ENCODE peak calls at places on chromosomes 5 and 9, in four cellular contexts. T, X, N and F are unnamed samples.

GRCh38 chr5:27124590-27124989 is 86.2 kb upstream of the CDH9 start:
- DNase-seq in T (no peak), N (no peak), X (no peak), F (no peak)

GRCh38 chr5:67094476-67095300 is 101.9 kb downstream of the CD180 start:
- DNase-seq in T (no peak), X (peak; percentile 18), N (no peak), F (no peak)

GRCh38 chr5:78512440-78512839 is 136.1 kb downstream of the LHFPL2 start:
- DNase-seq in N (no peak), T (no peak), X (no peak), F (no peak)

GRCh38 chr5:148469446-148470062 is 85.8 kb downstream of the FBXO38 start:
- DNase-seq in N (peak; percentile 16), T (peak; percentile 25), X (no peak), F (peak; percentile 59)

GRCh38 chr9:90343360-90343759 is 299.3 kb downstream of the DIRAS2 start:
- DNase-seq in N (no peak), X (no peak), T (no peak), F (no peak)

GRCh38 chr9:127838375-127839078 is 15.9 kb downstream of the ENG start:
- DNase-seq in X (peak; percentile 73), T (no peak), N (peak; percentile 47), F (no peak)

GRCh38 chr9:79193001-79193400 is 378.8 kb upstream of the TLE4 start:
- DNase-seq in N (no peak), T (no peak), X (no peak), F (no peak)

GRCh38 chr5:114305402-114306207 is 56.3 kb upstream of the KCNN2 start:
- DNase-seq in X (no peak), N (no peak), T (no peak), F (no peak)

GRCh38 chr5:72878854-72879253 is 62.4 kb downstream of the TNPO1 start:
- DNase-seq in X (no peak), N (no peak), T (no peak), F (no peak)

GRCh38 chr5:2756211-2756746 is 4.8 kb upstream of the IRX2 start:
- DNase-seq in N (no peak), X (no peak), T (no peak), F (no peak)

GRCh38 chr5:2757563-2758311 is 6.3 kb upstream of the IRX2 start:
- DNase-seq in T (no peak), X (no peak), N (no peak), F (no peak)

GRCh38 chr5:2755811-2756210 is 4.3 kb upstream of the IRX2 start:
- DNase-seq in X (no peak), N (no peak), T (no peak), F (no peak)

GRCh38 chr5:2755371-2755715 is 3.9 kb upstream of the IRX2 start:
- DNase-seq in N (no peak), T (no peak), X (no peak), F (no peak)

DNA sequence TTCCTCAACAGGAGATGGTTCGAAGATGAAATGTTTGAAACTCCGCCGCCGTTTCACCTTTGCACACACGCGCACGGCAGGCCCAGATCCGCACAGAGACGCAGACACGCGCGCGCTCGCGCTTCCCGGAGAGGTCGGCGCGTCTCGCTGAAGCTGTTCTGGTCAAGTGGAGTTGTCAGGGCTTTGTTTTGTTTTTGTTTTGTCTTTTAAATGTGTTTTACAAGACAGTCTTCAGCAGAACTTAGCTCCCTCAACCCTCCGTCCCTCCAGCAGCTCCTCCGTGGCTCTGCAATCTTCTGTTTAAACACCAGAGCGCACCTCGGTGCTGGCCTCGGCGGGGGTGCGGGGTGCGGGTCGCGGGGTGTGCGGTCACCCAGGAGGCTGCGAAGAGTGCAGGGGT is 5.3 kb upstream of the IRX2 start:
- DNase-seq in N (no peak), T (no peak), X (no peak), F (no peak)
- TF ChIP-seq CTCF in N (no peak), T (no peak), X (no peak), F (no peak)

GRCh38 chr5:172731286-172732073 is 39.5 kb downstream of the DUSP1 start:
- DNase-seq in X (no peak), N (peak; percentile 84), T (peak; percentile 88), F (no peak)

GRCh38 chr5:172732201-172732865 is 38.7 kb downstream of the DUSP1 start:
- DNase-seq in T (no peak), X (no peak), N (no peak), F (no peak)

GRCh38 chr5:172733179-172733973 is 37.6 kb downstream of the DUSP1 start:
- DNase-seq in T (peak; percentile 55), X (peak; percentile 87), N (peak; percentile 67), F (no peak)

GRCh38 chr5:172735141-172735831 is 35.7 kb downstream of the DUSP1 start:
- DNase-seq in N (no peak), X (no peak), T (no peak), F (no peak)

GRCh38 chr5:172733974-172734346 is 37.0 kb downstream of the DUSP1 start:
- DNase-seq in N (no peak), T (no peak), X (no peak), F (no peak)
- H3K27ac ChIP-seq in N (peak overlapping the region; percentile 92), T (peak overlapping the region; percentile 86), X (peak overlapping the region; percentile 96), F (peak overlapping the region; percentile 53)

GRCh38 chr5:177545487-177546261 is 8.7 kb downstream of the FAM193B start:
- DNase-seq in N (peak; percentile 28), X (peak; percentile 79), T (no peak), F (no peak)

GRCh38 chr5:177542816-177543472 is 11.4 kb downstream of the FAM193B start:
- DNase-seq in T (no peak), X (no peak), N (no peak), F (no peak)

GRCh38 chr5:177550120-177550519 is 4.2 kb downstream of the FAM193B start:
- DNase-seq in X (no peak), N (no peak), T (no peak), F (no peak)

GRCh38 chr5:177547736-177548135 is 6.6 kb downstream of the FAM193B start:
- DNase-seq in X (no peak), N (no peak), T (no peak), F (no peak)

DNA sequence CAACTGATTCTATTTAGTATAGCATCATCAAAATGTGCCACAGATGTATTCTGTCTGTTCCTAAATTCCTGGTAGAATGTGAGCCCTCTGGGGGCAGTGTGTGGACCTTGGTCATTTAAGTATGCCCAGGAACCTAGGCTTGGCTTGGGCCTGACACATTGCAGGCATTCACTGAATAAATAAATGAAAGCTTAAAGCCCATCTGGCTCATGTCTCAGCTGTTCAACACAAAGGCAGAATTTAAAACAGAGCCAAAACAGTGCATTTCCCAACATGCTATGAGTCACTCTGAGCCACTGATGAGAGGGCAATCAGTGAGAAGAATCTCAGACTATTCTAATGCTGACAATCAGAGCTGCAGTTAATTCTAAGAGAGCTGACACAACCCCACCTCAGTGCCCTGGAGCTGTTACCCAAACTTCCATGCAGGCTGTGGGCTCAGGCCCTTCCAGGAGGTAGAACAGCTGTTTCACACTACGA is 8.1 kb downstream of the FAM193B start:
- DNase-seq in X (peak; percentile 75), N (no peak), T (peak; percentile 63), F (no peak)
- TF ChIP-seq CTCF in X (no peak), N (no peak), T (no peak), F (no peak)

DNA sequence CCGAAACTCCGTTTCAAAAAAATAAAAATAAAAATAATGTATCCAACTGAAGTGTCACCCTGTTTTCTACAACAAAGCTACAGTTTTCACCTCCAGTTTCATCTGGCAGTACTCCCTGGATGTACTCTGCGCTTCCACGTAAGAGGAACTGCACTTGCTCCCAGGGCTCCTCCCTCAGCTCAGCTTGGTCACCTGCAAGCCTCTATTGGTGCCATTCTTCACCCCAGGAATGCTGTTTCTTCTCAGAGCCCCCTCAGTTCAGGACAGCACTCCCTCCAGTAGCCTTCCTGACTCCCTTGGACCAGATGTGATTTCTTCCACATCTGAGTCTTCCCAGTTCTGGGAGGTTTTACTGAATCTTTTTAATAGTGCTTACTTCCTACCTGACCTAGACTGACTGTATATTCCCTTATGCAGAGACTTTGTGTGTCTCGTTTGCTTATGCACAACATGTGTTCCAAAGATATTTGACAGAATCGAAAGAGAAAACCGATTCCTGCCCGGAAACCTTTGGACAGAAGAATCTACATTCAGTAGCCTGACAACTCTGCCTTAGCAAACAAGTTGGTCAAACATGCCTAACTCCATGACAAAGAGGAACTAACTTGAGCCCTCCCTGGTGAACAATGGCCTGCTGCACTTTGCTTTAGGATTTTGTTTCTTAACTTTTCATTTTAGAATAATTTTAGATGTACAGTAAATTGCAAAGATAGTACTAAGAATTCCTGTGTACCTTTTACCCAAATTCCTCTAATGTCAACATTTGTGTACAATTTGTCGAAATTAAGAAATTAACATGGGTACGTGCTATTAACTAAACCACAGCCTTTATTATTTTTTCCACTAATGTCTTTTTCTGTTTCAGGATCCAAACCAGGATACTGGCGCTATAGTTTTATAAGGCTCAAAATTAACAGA is 814 bp downstream of the CCDC125 start:
- DNase-seq in X (no peak), N (peak; percentile 37), T (peak; percentile 22), F (no peak)
- H3K27ac ChIP-seq in X (peak overlapping the region; percentile 60), N (peak overlapping the region; percentile 88), T (peak overlapping the region; percentile 84), F (peak overlapping the region; percentile 35)

DNA sequence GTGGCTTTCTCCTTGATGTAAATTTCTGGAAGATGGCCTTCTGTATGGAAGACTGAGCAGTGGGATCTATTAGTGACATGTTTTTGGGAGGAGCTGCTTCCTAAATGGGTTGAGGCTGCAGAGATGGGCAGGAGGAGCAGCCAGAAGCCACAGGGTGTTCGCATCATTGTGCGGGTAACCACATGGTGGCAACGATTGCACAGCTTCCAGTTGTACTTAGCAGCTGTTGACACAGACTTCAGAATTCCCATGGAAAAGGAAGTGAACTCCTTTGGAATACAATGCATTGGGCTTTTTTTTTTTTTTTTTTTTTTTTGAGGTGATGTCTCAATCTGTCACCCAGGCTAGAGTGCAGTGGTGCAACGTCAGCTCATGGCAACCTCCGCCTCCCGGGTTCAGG is 297.3 kb downstream of the NR3C1 start:
- DNase-seq in T (peak; percentile 73), X (no peak), N (peak; percentile 81), F (no peak)
- TF ChIP-seq CTCF in T (no peak), X (peak; percentile 8), N (peak; percentile 72), F (peak; percentile 44)

GRCh38 chr5:158861366-158861765 is 238.3 kb downstream of the EBF1 start:
- DNase-seq in X (no peak), T (no peak), N (no peak), F (no peak)
- H3K27ac ChIP-seq in X (no peak overlapping the region), T (no peak overlapping the region), N (no peak overlapping the region), F (no peak overlapping the region)